ENCODE peak calls at places on chromosomes 16 and 17, in ten cellular contexts. I is heart left ventricle; R is CD4-positive, alpha-beta memory T cell; Z is breast epithelium; P is psoas muscle; F is CD8-positive, alpha-beta memory T cell; T is SJSA1; Q is effector memory CD4-positive, alpha-beta T cell; C is thoracic aorta; A is tibial artery. V is an unnamed sample. For H3K4me1 and H3K36me3, the result is how much of the 10 kb centered on the place peaks cover.

GRCh38 chr17:28497931-28498330 is 8.2 kb upstream of the FOXN1 start:
- DNase-seq in I (no peak), R (no peak), Z (peak), P (no peak), F (no peak), T (no peak), Q (no peak), C (no peak), A (no peak), V (peak)

GRCh38 chr17:47945529-47946508 is 4.4 kb downstream of the PNPO start:
- DNase-seq in I (peak), R (no peak), Z (no peak), P (no peak), F (no peak), T (no peak), Q (no peak), C (no peak), A (no peak), V (no peak)

GRCh38 chr16:14500791-14501190 is 129.3 kb downstream of the PARN start:
- DNase-seq in I (no peak), R (no peak), Z (no peak), P (no peak), F (no peak), T (no peak), Q (no peak), C (no peak), A (no peak), V (no peak)

GRCh38 chr16:48082516-48082915 is 73.3 kb downstream of the ABCC12 start:
- DNase-seq in I (peak), R (no peak), Z (no peak), P (no peak), F (no peak), T (no peak), Q (no peak), C (no peak), A (no peak), V (no peak)

GRCh38 chr16:84955427-84955826 is 55.9 kb downstream of the ZDHHC7 start:
- DNase-seq in I (no peak), R (no peak), Z (no peak), P (no peak), F (no peak), T (no peak), Q (no peak), C (no peak), A (no peak), V (no peak)

GRCh38 chr16:12602811-12603698 is 200.6 kb downstream of the CPPED1 start:
- DNase-seq in I (no peak), R (no peak), Z (no peak), P (no peak), F (no peak), T (no peak), Q (no peak), C (no peak), A (peak), V (no peak)

GRCh38 chr16:87437911-87438610 is 45.9 kb downstream of the MAP1LC3B start:
- DNase-seq in I (no peak), R (no peak), Z (no peak), P (no peak), F (no peak), T (no peak), Q (no peak), C (no peak), A (no peak), V (no peak)

GRCh38 chr17:46942441-46943217 is 19.7 kb downstream of the GOSR2 start:
- DNase-seq in I (peak), R (peak), Z (no peak), P (peak), F (peak), T (peak), Q (no peak), C (no peak), A (peak), V (peak)

GRCh38 chr17:57636985-57637667 is 108.0 kb downstream of the CCDC182 start:
- DNase-seq in I (no peak), R (no peak), Z (no peak), P (no peak), F (no peak), T (no peak), Q (no peak), C (no peak), A (no peak), V (no peak)

GRCh38 chr17:57557793-57558681 is 187.1 kb downstream of the CCDC182 start:
- DNase-seq in I (no peak), R (no peak), Z (no peak), P (no peak), F (no peak), T (peak), Q (no peak), C (no peak), A (no peak), V (no peak)

GRCh38 chr17:45705123-45706009 is 78.8 kb upstream of the CRHR1 start:
- DNase-seq in I (no peak), R (no peak), Z (no peak), P (no peak), F (no peak), T (no peak), Q (no peak), C (no peak), A (no peak), V (no peak)

GRCh38 chr17:34301986-34302385 is 16.4 kb downstream of the CCL11 start:
- DNase-seq in I (no peak), R (no peak), Z (no peak), P (no peak), F (no peak), T (no peak), Q (no peak), C (no peak), A (no peak), V (no peak)

GRCh38 chr17:6047966-6048365 is 22.2 kb upstream of the WSCD1 start:
- DNase-seq in I (no peak), R (no peak), Z (no peak), P (no peak), F (no peak), T (no peak), Q (no peak), C (no peak), A (no peak), V (no peak)

GRCh38 chr16:35629001-35629400 is 2169.6 kb downstream of the TP53TG3F start:
- DNase-seq in I (no peak), R (no peak), Z (no peak), P (no peak), F (no peak), T (no peak), Q (no peak), C (no peak), A (no peak), V (no peak)

GRCh38 chr17:57834146-57834741 is 15.6 kb downstream of the MRPS23 start:
- DNase-seq in I (peak), R (no peak), Z (peak), P (peak), F (no peak), T (no peak), Q (no peak), C (peak), A (peak), V (no peak)

DNA sequence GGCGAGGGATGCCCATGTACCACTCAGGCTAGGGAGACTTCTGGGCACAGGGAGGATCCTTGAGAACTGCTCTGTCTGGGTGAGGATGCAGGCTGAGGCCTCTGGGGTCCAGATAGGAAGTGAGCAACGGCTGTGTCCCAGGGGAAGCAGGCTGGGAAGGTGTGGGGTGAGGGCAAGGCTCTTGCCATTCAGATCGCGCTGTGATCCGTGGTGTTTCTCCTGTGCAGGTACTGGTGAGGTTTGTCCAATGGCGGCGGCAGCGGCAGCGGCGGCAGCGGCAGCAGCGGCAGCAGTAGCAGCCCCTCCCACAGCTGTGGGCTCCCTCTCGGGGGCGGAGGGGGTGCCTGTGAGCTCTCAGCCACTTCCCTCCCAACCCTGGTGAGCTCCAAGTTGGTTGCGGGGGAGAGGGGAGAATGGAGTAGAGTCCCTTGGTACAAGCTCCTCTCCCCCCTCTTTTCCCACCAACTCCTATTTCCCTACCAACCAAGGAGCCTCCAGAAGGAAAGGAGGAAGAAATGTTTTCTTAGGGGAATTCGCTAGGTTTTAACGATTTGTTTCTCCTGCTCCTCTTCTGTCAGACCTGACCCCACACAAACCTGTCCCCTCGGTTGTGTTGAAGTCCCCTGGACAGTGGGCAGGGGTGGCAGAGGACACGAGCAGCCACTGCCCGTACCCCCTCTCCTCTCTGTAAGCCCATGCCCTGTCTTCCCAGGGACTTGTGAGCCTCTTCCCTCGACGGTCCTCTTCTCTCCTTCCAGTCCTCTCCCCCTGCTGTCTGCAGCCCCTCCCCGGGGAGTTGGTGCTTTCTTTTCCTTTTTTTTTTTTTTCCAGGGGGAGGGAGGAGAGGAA is 1.9 kb upstream of the PRRT2 start:
- DNase-seq in I (no peak), R (peak), Z (no peak), P (no peak), F (peak), T (no peak), Q (no peak), C (no peak), A (no peak), V (no peak)
- H3K27ac ChIP-seq in I (peak), R (peak), Z (peak), P (peak), F (peak), T (no peak), Q (peak), C (peak), A (peak), V (no peak)

DNA sequence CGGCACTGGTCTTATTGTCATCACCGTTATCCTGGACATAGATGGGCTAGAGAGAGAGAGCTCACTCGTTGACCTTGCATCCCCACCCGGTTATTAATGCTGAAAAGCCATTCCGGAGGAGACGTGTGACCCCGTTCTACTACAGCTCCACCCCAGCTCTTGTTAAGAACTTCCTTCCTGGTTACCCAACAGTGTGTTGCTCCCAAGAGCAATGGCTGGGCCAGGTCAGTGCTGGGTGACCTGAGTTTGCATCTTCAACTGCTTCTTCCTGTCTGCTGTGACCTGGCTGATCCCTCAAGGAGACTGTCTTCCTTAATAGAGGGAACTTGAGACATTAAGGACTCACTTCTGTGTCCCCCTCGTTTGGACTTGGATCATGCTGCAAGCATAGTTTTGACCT is 96.1 kb upstream of the SDK2 start:
- DNase-seq in I (no peak), R (no peak), Z (no peak), P (no peak), F (no peak), T (no peak), Q (no peak), C (no peak), A (no peak), V (no peak)
- H3K4me1 ChIP-seq in I (under half), R (under half), Z (under half), P (under half), F (under half), T (under half), Q (under half), C (under half), A (under half), V (under half)

DNA sequence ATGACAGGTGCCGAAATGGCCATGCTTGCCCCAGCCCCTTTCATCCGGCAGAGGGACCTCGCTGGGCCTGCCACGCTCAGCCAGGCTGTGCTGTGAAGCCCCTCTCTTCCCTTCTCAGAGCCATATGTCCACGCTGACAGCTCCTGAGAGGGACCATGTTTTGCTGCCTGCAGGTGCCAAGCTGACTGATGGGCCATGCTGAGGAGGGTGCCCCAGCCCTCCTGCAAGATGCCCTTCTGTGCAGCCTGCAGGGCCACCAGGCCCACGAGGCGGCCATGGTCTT is 33.1 kb upstream of the CDH15 start:
- DNase-seq in I (peak), R (no peak), Z (no peak), P (peak), F (no peak), T (no peak), Q (no peak), C (no peak), A (no peak), V (no peak)
- H3K36me3 ChIP-seq in I (half or more), R (under half), Z (under half), P (under half), F (under half), T (under half), Q (under half), C (under half), A (half or more), V (under half)

DNA sequence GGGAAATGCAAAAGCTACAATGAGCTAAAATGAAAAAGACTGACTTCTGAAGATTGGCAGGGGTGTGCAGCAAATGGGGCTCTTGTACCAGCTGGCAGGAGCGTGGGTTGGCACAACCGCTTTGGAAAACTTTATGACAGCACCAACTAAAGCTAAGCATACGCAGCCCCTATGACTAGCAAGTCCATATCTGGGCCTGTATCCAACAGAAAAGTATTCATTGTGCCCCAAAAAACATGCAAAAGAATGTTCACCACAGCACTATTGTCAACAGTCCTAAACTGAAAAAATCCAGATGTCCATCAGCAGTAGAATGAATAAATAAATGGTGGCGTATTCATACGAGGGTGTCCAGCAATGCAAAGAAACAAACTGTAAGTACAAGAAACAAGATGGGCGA is 22.6 kb upstream of the ITGA3 start:
- DNase-seq in I (no peak), R (no peak), Z (no peak), P (no peak), F (no peak), T (no peak), Q (no peak), C (no peak), A (peak), V (no peak)
- H3K27ac ChIP-seq in I (peak), R (no peak), Z (no peak), P (no peak), F (no peak), T (peak), Q (no peak), C (peak), A (peak), V (no peak)

DNA sequence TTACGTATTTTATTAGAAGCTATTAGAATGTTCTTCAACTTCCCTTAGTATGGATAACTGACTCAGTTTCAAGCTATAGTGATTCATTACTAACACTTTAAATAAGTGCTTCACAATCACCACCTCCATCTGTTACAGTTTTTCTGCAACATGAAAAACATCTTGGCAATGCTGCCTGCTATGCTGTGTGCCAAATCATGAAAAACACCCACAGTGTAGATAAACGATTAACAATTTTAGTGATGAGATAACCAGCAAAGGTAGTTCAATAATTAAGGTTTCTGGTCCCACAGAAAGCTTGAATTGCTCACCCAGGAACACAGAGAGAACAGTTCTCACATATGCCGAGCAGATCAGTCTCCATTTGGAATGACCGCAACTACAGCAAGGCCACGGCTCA is 51.4 kb upstream of the SLC25A19 start:
- DNase-seq in I (no peak), R (no peak), Z (no peak), P (no peak), F (no peak), T (no peak), Q (no peak), C (no peak), A (no peak), V (no peak)
- H3K4me1 ChIP-seq in I (half or more), R (half or more), Z (under half), P (under half), F (half or more), T (under half), Q (half or more), C (under half), A (under half), V (under half)

DNA sequence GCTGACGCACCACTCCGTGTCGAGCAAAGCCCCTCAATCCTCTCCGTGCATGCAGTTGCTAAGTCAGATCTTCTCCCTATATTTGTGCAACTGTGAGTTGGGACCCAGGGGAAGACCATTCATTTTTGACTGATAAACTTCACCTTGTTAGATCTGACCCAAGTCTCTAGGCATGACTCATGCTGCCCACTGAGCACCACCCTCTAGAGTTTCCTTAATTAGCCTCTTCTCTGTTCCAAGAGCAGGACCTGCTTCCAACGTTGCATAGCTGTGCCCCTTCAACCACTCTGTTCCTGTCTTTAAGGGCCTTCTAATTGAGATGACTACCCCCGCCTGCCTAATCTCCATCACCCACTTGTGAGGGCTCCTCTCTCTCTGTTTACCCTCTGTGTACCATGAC is 2.6 kb downstream of the MYH13 start:
- DNase-seq in I (no peak), R (no peak), Z (no peak), P (no peak), F (no peak), T (no peak), Q (no peak), C (no peak), A (no peak), V (no peak)
- H3K36me3 ChIP-seq in I (under half), R (under half), Z (under half), P (under half), F (under half), T (under half), Q (under half), C (under half), A (under half), V (under half)

GRCh38 chr16:50303605-50304466 is 37.5 kb downstream of the ADCY7 start:
- DNase-seq in I (no peak), R (no peak), Z (no peak), P (no peak), F (no peak), T (peak), Q (no peak), C (no peak), A (peak), V (no peak)
- H3K27ac ChIP-seq in I (no peak), R (no peak), Z (no peak), P (no peak), F (no peak), T (peak), Q (peak), C (no peak), A (peak), V (no peak)

GRCh38 chr16:67431077-67431804 is at the start of gene HSD11B2:
- DNase-seq in I (no peak), R (no peak), Z (peak), P (peak), F (no peak), T (no peak), Q (peak), C (no peak), A (peak), V (no peak)

GRCh38 chr16:67429799-67430503 is 970 bp upstream of the HSD11B2 start:
- DNase-seq in I (no peak), R (no peak), Z (no peak), P (no peak), F (no peak), T (no peak), Q (no peak), C (no peak), A (no peak), V (no peak)

GRCh38 chr16:67430504-67431076 is 331 bp upstream of the HSD11B2 start:
- DNase-seq in I (no peak), R (peak), Z (peak), P (no peak), F (no peak), T (no peak), Q (no peak), C (no peak), A (no peak), V (no peak)

GRCh38 chr16:67428146-67428731 is 2.7 kb upstream of the HSD11B2 start:
- DNase-seq in I (peak), R (peak), Z (peak), P (peak), F (peak), T (peak), Q (no peak), C (no peak), A (no peak), V (peak)

DNA sequence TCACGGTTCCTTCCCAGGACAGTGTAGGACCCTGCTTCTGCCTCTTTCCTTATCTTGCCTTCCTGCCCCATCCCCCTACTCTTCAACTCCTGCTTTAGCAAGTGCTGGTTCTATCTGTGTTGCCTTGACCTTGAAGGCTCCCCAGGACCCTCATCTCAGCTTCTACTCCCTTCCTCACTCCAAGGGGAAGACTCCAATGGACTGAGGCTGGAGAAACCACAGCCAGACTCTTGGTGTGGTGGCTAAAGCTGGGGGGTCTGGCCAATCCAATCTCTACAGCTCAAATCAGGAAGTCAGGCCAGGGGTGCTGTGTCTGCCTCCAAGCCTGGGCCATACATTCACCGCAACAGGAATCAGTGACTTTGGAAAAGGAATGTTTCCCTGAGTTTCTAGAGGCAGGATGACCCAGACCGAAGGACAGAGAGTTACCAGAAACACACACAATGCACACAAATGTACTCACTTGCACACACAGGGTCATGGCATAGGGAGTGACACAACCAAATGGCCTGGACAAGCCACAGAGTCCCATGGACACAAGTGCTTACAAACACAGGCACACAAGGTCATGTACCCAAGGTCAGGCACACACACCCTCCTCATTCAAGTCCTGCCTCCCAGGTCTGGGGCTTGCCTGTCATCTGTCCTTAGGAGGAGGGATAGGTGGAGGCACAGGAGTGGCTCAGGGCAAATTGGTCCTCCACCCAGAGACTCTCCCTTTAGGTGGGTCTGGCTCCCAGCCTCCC is 1.7 kb upstream of the HSD11B2 start:
- DNase-seq in I (no peak), R (no peak), Z (no peak), P (no peak), F (no peak), T (no peak), Q (no peak), C (no peak), A (no peak), V (no peak)
- H3K4me1 ChIP-seq in I (under half), R (under half), Z (under half), P (under half), F (under half), T (under half), Q (under half), C (under half), A (under half), V (under half)